ENCODE peak calls at places on chromosomes 6 and 20, in five cellular contexts. One of them, this sample, is unnamed.

GRCh38 chr20:25055711-25056492 is 2.0 kb downstream of the ACSS1 start:
- DNase-seq in stimulated activated CD4-positive, alpha-beta T cell treated with anti-CD3 and anti-CD28 coated beads, Interleukin-15, amount 100 ng/mL, for 24 hours: no peak
- DNase-seq in AG08396: no peak
- DNase-seq in left kidney: no peak
- DNase-seq in head of caudate nucleus: no peak
- DNase-seq in this sample: no peak

GRCh38 chr20:51285684-51286083 is 256.8 kb downstream of the NFATC2 start:
- DNase-seq in AG08396: no peak
- DNase-seq in head of caudate nucleus: no peak
- DNase-seq in stimulated activated CD4-positive, alpha-beta T cell treated with anti-CD3 and anti-CD28 coated beads, Interleukin-15, amount 100 ng/mL, for 24 hours: no peak
- DNase-seq in left kidney: no peak
- DNase-seq in this sample: no peak

GRCh38 chr20:51516855-51517254 is 25.7 kb downstream of the NFATC2 start:
- DNase-seq in stimulated activated CD4-positive, alpha-beta T cell treated with anti-CD3 and anti-CD28 coated beads, Interleukin-15, amount 100 ng/mL, for 24 hours: no peak
- DNase-seq in head of caudate nucleus: no peak
- DNase-seq in left kidney: no peak
- DNase-seq in AG08396: no peak
- DNase-seq in this sample: no peak

GRCh38 chr20:4898282-4898681 is 103.0 kb downstream of the SLC23A2 start:
- DNase-seq in left kidney: peak; percentile 26
- DNase-seq in stimulated activated CD4-positive, alpha-beta T cell treated with anti-CD3 and anti-CD28 coated beads, Interleukin-15, amount 100 ng/mL, for 24 hours: no peak
- DNase-seq in AG08396: peak; percentile 58
- DNase-seq in head of caudate nucleus: peak; percentile 32
- DNase-seq in this sample: no peak

GRCh38 chr6:8130399-8130798 is 28.1 kb upstream of the EEF1E1 start:
- DNase-seq in AG08396: no peak
- DNase-seq in stimulated activated CD4-positive, alpha-beta T cell treated with anti-CD3 and anti-CD28 coated beads, Interleukin-15, amount 100 ng/mL, for 24 hours: no peak
- DNase-seq in head of caudate nucleus: no peak
- DNase-seq in left kidney: no peak
- DNase-seq in this sample: no peak

GRCh38 chr6:16333580-16333979 is 95.2 kb downstream of the GMPR start:
- DNase-seq in head of caudate nucleus: no peak
- DNase-seq in AG08396: peak; percentile 37
- DNase-seq in stimulated activated CD4-positive, alpha-beta T cell treated with anti-CD3 and anti-CD28 coated beads, Interleukin-15, amount 100 ng/mL, for 24 hours: no peak
- DNase-seq in left kidney: no peak
- DNase-seq in this sample: no peak

GRCh38 chr6:55636406-55637102 is 57.6 kb upstream of the HMGCLL1 start:
- DNase-seq in head of caudate nucleus: no peak
- DNase-seq in stimulated activated CD4-positive, alpha-beta T cell treated with anti-CD3 and anti-CD28 coated beads, Interleukin-15, amount 100 ng/mL, for 24 hours: no peak
- DNase-seq in left kidney: no peak
- DNase-seq in AG08396: no peak
- DNase-seq in this sample: no peak

GRCh38 chr20:34324541-34324940 is 21.4 kb upstream of the AHCY start:
- DNase-seq in stimulated activated CD4-positive, alpha-beta T cell treated with anti-CD3 and anti-CD28 coated beads, Interleukin-15, amount 100 ng/mL, for 24 hours: no peak
- DNase-seq in head of caudate nucleus: no peak
- DNase-seq in AG08396: no peak
- DNase-seq in left kidney: peak; percentile 34
- DNase-seq in this sample: no peak

GRCh38 chr6:10970731-10971130 is 73.4 kb downstream of the ELOVL2 start:
- DNase-seq in stimulated activated CD4-positive, alpha-beta T cell treated with anti-CD3 and anti-CD28 coated beads, Interleukin-15, amount 100 ng/mL, for 24 hours: no peak
- DNase-seq in AG08396: no peak
- DNase-seq in left kidney: no peak
- DNase-seq in head of caudate nucleus: no peak
- DNase-seq in this sample: no peak

GRCh38 chr6:33787336-33787953 is 1.5 kb downstream of the LEMD2 start:
- DNase-seq in AG08396: peak; percentile 57
- DNase-seq in left kidney: no peak
- DNase-seq in stimulated activated CD4-positive, alpha-beta T cell treated with anti-CD3 and anti-CD28 coated beads, Interleukin-15, amount 100 ng/mL, for 24 hours: no peak
- DNase-seq in head of caudate nucleus: no peak
- DNase-seq in this sample: no peak

GRCh38 chr6:3398755-3399671 is 57.8 kb downstream of the SLC22A23 start:
- DNase-seq in AG08396: no peak
- DNase-seq in head of caudate nucleus: no peak
- DNase-seq in stimulated activated CD4-positive, alpha-beta T cell treated with anti-CD3 and anti-CD28 coated beads, Interleukin-15, amount 100 ng/mL, for 24 hours: no peak
- DNase-seq in left kidney: peak; percentile 48
- DNase-seq in this sample: no peak

GRCh38 chr20:3563548-3564177 is 92.8 kb downstream of the ATRN start:
- DNase-seq in stimulated activated CD4-positive, alpha-beta T cell treated with anti-CD3 and anti-CD28 coated beads, Interleukin-15, amount 100 ng/mL, for 24 hours: peak; percentile 6
- DNase-seq in head of caudate nucleus: no peak
- DNase-seq in left kidney: peak; percentile 61
- DNase-seq in AG08396: peak; percentile 33
- DNase-seq in this sample: peak; percentile 23

GRCh38 chr6:30500421-30501069 is 11.2 kb downstream of the HLA-E start:
- DNase-seq in stimulated activated CD4-positive, alpha-beta T cell treated with anti-CD3 and anti-CD28 coated beads, Interleukin-15, amount 100 ng/mL, for 24 hours: no peak
- DNase-seq in head of caudate nucleus: no peak
- DNase-seq in AG08396: no peak
- DNase-seq in left kidney: no peak
- DNase-seq in this sample: peak; percentile 71

GRCh38 chr20:44731657-44732056 is 14.0 kb upstream of the KCNK15 start:
- DNase-seq in left kidney: no peak
- DNase-seq in AG08396: no peak
- DNase-seq in head of caudate nucleus: no peak
- DNase-seq in stimulated activated CD4-positive, alpha-beta T cell treated with anti-CD3 and anti-CD28 coated beads, Interleukin-15, amount 100 ng/mL, for 24 hours: no peak
- DNase-seq in this sample: no peak

GRCh38 chr20:63873477-63873971 is 8.5 kb downstream of the TPD52L2 start:
- DNase-seq in head of caudate nucleus: no peak
- DNase-seq in AG08396: no peak
- DNase-seq in left kidney: peak; percentile 13
- DNase-seq in stimulated activated CD4-positive, alpha-beta T cell treated with anti-CD3 and anti-CD28 coated beads, Interleukin-15, amount 100 ng/mL, for 24 hours: peak; percentile 70
- DNase-seq in this sample: no peak

GRCh38 chr6:146543940-146544661 is 468 bp downstream of the RAB32 start:
- DNase-seq in left kidney: peak; percentile 83
- DNase-seq in AG08396: peak; percentile 32
- DNase-seq in stimulated activated CD4-positive, alpha-beta T cell treated with anti-CD3 and anti-CD28 coated beads, Interleukin-15, amount 100 ng/mL, for 24 hours: peak; percentile 3
- DNase-seq in head of caudate nucleus: no peak
- DNase-seq in this sample: no peak

GRCh38 chr6:143193571-143194094 is 132.9 kb downstream of the AIG1 start:
- DNase-seq in head of caudate nucleus: no peak
- DNase-seq in left kidney: no peak
- DNase-seq in stimulated activated CD4-positive, alpha-beta T cell treated with anti-CD3 and anti-CD28 coated beads, Interleukin-15, amount 100 ng/mL, for 24 hours: no peak
- DNase-seq in AG08396: no peak
- DNase-seq in this sample: no peak

GRCh38 chr20:38147751-38148150 is 17.3 kb downstream of the TGM2 start:
- DNase-seq in stimulated activated CD4-positive, alpha-beta T cell treated with anti-CD3 and anti-CD28 coated beads, Interleukin-15, amount 100 ng/mL, for 24 hours: no peak
- DNase-seq in left kidney: no peak
- DNase-seq in head of caudate nucleus: no peak
- DNase-seq in AG08396: no peak
- DNase-seq in this sample: no peak

GRCh38 chr6:74946961-74947360 is 258.9 kb downstream of the COL12A1 start:
- DNase-seq in left kidney: no peak
- DNase-seq in AG08396: peak; percentile 23
- DNase-seq in head of caudate nucleus: no peak
- DNase-seq in stimulated activated CD4-positive, alpha-beta T cell treated with anti-CD3 and anti-CD28 coated beads, Interleukin-15, amount 100 ng/mL, for 24 hours: no peak
- DNase-seq in this sample: no peak

GRCh38 chr20:50292324-50293243 is 102.0 kb downstream of the CEBPB start:
- DNase-seq in head of caudate nucleus: peak; percentile 69
- DNase-seq in AG08396: peak; percentile 92
- DNase-seq in stimulated activated CD4-positive, alpha-beta T cell treated with anti-CD3 and anti-CD28 coated beads, Interleukin-15, amount 100 ng/mL, for 24 hours: peak; percentile 58
- DNase-seq in left kidney: peak; percentile 79
- DNase-seq in this sample: no peak

GRCh38 chr6:112237644-112238043 is 16.7 kb downstream of the LAMA4 start:
- DNase-seq in stimulated activated CD4-positive, alpha-beta T cell treated with anti-CD3 and anti-CD28 coated beads, Interleukin-15, amount 100 ng/mL, for 24 hours: no peak
- DNase-seq in head of caudate nucleus: no peak
- DNase-seq in left kidney: peak; percentile 40
- DNase-seq in AG08396: peak; percentile 68
- DNase-seq in this sample: no peak

GRCh38 chr6:4153514-4153985 is 18.2 kb upstream of the ECI2 start:
- DNase-seq in AG08396: no peak
- DNase-seq in left kidney: no peak
- DNase-seq in stimulated activated CD4-positive, alpha-beta T cell treated with anti-CD3 and anti-CD28 coated beads, Interleukin-15, amount 100 ng/mL, for 24 hours: peak; percentile 19
- DNase-seq in head of caudate nucleus: no peak
- DNase-seq in this sample: no peak

GRCh38 chr20:16940701-16941100 is 192.5 kb downstream of the OTOR start:
- DNase-seq in left kidney: no peak
- DNase-seq in stimulated activated CD4-positive, alpha-beta T cell treated with anti-CD3 and anti-CD28 coated beads, Interleukin-15, amount 100 ng/mL, for 24 hours: no peak
- DNase-seq in AG08396: no peak
- DNase-seq in head of caudate nucleus: no peak
- DNase-seq in this sample: no peak

GRCh38 chr6:116371384-116372209 is 850 bp downstream of the DSE start:
- DNase-seq in stimulated activated CD4-positive, alpha-beta T cell treated with anti-CD3 and anti-CD28 coated beads, Interleukin-15, amount 100 ng/mL, for 24 hours: peak; percentile 49
- DNase-seq in head of caudate nucleus: peak; percentile 40
- DNase-seq in left kidney: peak; percentile 96
- DNase-seq in AG08396: peak; percentile 93
- DNase-seq in this sample: peak; percentile 72

This sample was measured in WERI-Rb-1.